ENCODE peak calls at places on chromosomes 12 and 14, in five cellular contexts. L, R, I, G and T are unnamed samples.

GRCh38 chr14:90758959-90759358 is 57.3 kb downstream of the TTC7B start:
- DNase-seq in L (peak; percentile 43), R (no peak), I (peak; percentile 4), G (no peak), T (no peak)

GRCh38 chr14:95496690-95497241 is 19.7 kb downstream of the SYNE3 start:
- DNase-seq in L (no peak), R (no peak), I (peak; percentile 67), G (no peak), T (no peak)

GRCh38 chr12:130157998-130158774 is 4.1 kb upstream of the FZD10 start:
- DNase-seq in L (no peak), R (no peak), I (no peak), G (no peak), T (no peak)

GRCh38 chr12:66388512-66388911 is 86.2 kb downstream of the HELB start:
- DNase-seq in L (no peak), R (no peak), I (no peak), G (no peak), T (no peak)

GRCh38 chr12:124195226-124195938 is 99.5 kb upstream of the RFLNA start:
- DNase-seq in L (no peak), R (no peak), I (no peak), G (no peak), T (no peak)

GRCh38 chr12:49189731-49190314 is 943 bp upstream of the TUBA1A start:
- DNase-seq in L (no peak), R (no peak), I (no peak), G (no peak), T (no peak)

GRCh38 chr12:15837141-15837781 is 44.9 kb upstream of the STRAP start:
- DNase-seq in L (no peak), R (no peak), I (peak; percentile 66), G (no peak), T (no peak)

GRCh38 chr14:75831971-75832370 is 149.8 kb downstream of the TGFB3 start:
- DNase-seq in L (no peak), R (peak; percentile 11), I (peak; percentile 59), G (no peak), T (no peak)

GRCh38 chr14:61418749-61419148 is 97.4 kb downstream of the PRKCH start:
- DNase-seq in L (no peak), R (no peak), I (no peak), G (no peak), T (no peak)

GRCh38 chr14:76917158-76917596 is 91.0 kb downstream of the LRRC74A start:
- DNase-seq in L (peak; percentile 83), R (peak; percentile 51), I (peak; percentile 84), G (peak; percentile 80), T (peak; percentile 89)

GRCh38 chr12:116055895-116056607 is 221.4 kb downstream of the MED13L start:
- DNase-seq in L (no peak), R (no peak), I (no peak), G (no peak), T (no peak)

GRCh38 chr12:111643428-111643826 is 42.3 kb downstream of the BRAP start:
- DNase-seq in L (no peak), R (no peak), I (peak; percentile 95), G (no peak), T (no peak)

GRCh38 chr12:131121705-131122405 is 168.1 kb downstream of the ADGRD1 start:
- DNase-seq in L (no peak), R (peak; percentile 41), I (no peak), G (no peak), T (peak; percentile 27)

GRCh38 chr12:93302331-93303229 is 75.1 kb upstream of the NUDT4 start:
- DNase-seq in L (no peak), R (peak; percentile 32), I (peak; percentile 97), G (no peak), T (no peak)

GRCh38 chr12:26548227-26548626 is 284.8 kb downstream of the ITPR2 start:
- DNase-seq in L (no peak), R (no peak), I (no peak), G (no peak), T (no peak)

GRCh38 chr12:89162704-89163261 is 189.5 kb downstream of the DUSP6 start:
- DNase-seq in L (no peak), R (no peak), I (peak; percentile 99), G (no peak), T (peak; percentile 31)

GRCh38 chr12:114686421-114687268 is 2.7 kb upstream of the TBX3 start:
- DNase-seq in L (no peak), R (no peak), I (no peak), G (no peak), T (no peak)

GRCh38 chr12:57235012-57235727 is 5.7 kb downstream of the SHMT2 start:
- DNase-seq in L (peak; percentile 65), R (peak; percentile 75), I (peak; percentile 60), G (peak; percentile 63), T (no peak)

GRCh38 chr14:97332591-97332984 is 535.4 kb downstream of the VRK1 start:
- DNase-seq in L (no peak), R (no peak), I (no peak), G (no peak), T (no peak)

DNA sequence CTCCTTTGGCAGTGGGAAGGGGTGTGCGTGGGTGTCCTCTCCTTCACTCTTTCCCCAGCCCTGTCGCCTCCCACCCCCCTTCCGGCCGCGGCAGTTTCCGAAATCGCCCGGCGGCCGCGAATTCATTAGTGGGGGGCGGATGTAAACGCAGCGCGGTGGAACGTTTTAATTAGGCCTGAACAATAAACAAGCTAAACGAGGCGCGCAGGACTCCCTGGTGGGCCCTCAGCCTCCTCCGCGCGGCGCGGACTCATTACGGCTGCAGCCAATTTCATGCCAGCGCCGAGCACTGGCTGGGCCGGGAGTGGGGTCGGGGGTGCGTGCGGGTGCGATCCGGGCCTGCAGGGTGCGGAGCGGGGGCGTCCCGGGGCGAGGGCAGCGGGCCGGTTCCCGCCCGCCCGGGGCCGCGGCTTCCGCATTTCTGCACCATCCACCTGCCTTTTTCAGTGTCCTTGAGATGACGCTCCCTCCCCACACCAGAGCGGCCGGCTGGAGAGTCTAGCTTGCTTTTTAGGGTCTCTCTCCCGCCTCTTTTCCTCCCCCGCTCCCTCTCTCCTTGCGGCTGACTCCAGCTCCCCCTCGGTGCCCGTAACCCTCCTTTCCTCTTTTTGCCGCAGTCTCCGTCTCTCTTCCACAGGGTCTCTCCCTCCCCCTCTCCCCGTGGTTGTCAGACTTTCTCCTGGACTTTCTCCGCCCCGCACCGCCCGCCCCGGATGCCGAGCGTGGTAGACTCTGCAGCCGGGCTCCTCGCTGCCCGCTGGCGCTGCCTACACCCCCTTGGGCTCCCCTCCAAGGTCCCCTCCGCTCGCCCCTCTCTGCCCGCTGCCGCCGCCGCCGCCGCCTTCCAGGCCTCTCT is at the start of gene CISTR:
- DNase-seq in L (peak; percentile 73), R (peak; percentile 28), I (no peak), G (no peak), T (no peak)
- TF ChIP-seq MAFK in L (no peak), R (no peak), I (no peak), G (no peak), T (no peak)

DNA sequence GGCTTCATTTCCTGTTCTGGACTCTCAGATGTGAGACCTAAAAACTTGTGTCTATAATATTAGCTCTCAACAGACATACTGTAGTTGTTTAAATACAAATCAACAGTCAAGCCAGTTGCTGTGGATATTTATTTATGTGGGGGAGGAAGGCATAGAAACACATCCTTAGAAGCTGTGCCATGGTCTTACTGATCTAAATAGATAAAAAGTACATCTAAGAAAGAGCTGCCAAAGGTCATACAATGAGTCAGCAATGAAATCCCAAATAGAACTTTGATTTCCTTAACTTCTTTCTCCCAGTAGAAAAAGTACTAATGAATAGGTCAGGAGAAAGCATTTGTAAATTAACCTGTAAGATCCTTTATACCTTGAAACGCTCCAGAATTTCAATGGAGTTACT is 185.1 kb downstream of the AKAP6 start:
- DNase-seq in L (no peak), R (no peak), I (peak; percentile 4), G (no peak), T (peak; percentile 67)
- TF ChIP-seq MAFK in L (no peak), R (no peak), I (no peak), G (no peak), T (peak; percentile 20)

GRCh38 chr12:86730233-86730632 is 474.0 kb upstream of the MGAT4C start:
- DNase-seq in L (no peak), R (no peak), I (no peak), G (no peak), T (no peak)
- TF ChIP-seq MAFK in L (no peak), R (no peak), I (no peak), G (no peak), T (no peak)

GRCh38 chr14:101196051-101196450 is 292.5 kb upstream of the RTL1 start:
- DNase-seq in L (peak; percentile 31), R (no peak), I (no peak), G (no peak), T (no peak)

GRCh38 chr14:101193845-101194355 is 290.4 kb upstream of the RTL1 start:
- DNase-seq in L (no peak), R (no peak), I (no peak), G (no peak), T (no peak)

GRCh38 chr14:101194356-101195308 is 291.1 kb upstream of the RTL1 start:
- DNase-seq in L (peak; percentile 55), R (no peak), I (no peak), G (no peak), T (no peak)

GRCh38 chr14:101196795-101197590 is 293.5 kb upstream of the RTL1 start:
- DNase-seq in L (peak; percentile 59), R (peak; percentile 14), I (no peak), G (no peak), T (no peak)

GRCh38 chr14:101195309-101195724 is 291.8 kb upstream of the RTL1 start:
- DNase-seq in L (peak; percentile 39), R (no peak), I (no peak), G (no peak), T (no peak)
- TF ChIP-seq MAFK in L (no peak), R (no peak), I (no peak), G (no peak), T (no peak)

GRCh38 chr12:21453312-21453852 is 15.9 kb downstream of the PYROXD1 start:
- DNase-seq in L (no peak), R (no peak), I (no peak), G (no peak), T (no peak)

GRCh38 chr12:21451529-21451928 is 14.1 kb downstream of the PYROXD1 start:
- DNase-seq in L (no peak), R (no peak), I (peak; percentile 56), G (no peak), T (no peak)

GRCh38 chr12:21459474-21459873 is 22.0 kb downstream of the PYROXD1 start:
- DNase-seq in L (no peak), R (no peak), I (no peak), G (no peak), T (no peak)

GRCh38 chr12:21456291-21456780 is 18.9 kb downstream of the PYROXD1 start:
- DNase-seq in L (no peak), R (no peak), I (no peak), G (no peak), T (no peak)
- TF ChIP-seq MAFK in L (no peak), R (no peak), I (no peak), G (no peak), T (no peak)

GRCh38 chr14:57389646-57390036 is 745 bp upstream of the NAA30 start:
- DNase-seq in L (no peak), R (no peak), I (no peak), G (no peak), T (no peak)
- TF ChIP-seq MAFK in L (no peak), R (no peak), I (no peak), G (no peak), T (no peak)